ENCODE peak calls at places on chromosome 14, in ten cellular contexts. A is EL, F is A549, N is astrocyte of the spinal cord, Q is HCT116, I is Right ventricle myocardium superior, J is GOT3, H is Right ventricle myocardium inferior, T is colonic mucosa, Y is endodermal cell. P is an unnamed sample.

GRCh38 chr14:101000711-101001110 is 97.2 kb upstream of the RTL1 start:
- DNase-seq in A (no peak), F (no peak), N (no peak), Q (no peak), I (no peak), J (no peak), H (no peak), T (no peak), Y (no peak), P (peak; percentile 62)

GRCh38 chr14:75459099-75459741 is 31.4 kb downstream of the JDP2 start:
- DNase-seq in A (no peak), F (peak; percentile 19), N (no peak), Q (no peak), I (peak; percentile 75), J (no peak), H (no peak), T (peak; percentile 78), Y (peak; percentile 63), P (peak; percentile 77)

GRCh38 chr14:103442288-103442687 is 57.1 kb downstream of the MARK3 start:
- DNase-seq in A (peak; percentile 27), F (no peak), N (no peak), Q (no peak), I (no peak), J (no peak), H (no peak), T (no peak), Y (no peak), P (no peak)

GRCh38 chr14:97706814-97707213 is 909.6 kb downstream of the VRK1 start:
- DNase-seq in A (no peak), F (no peak), N (no peak), Q (no peak), I (no peak), J (no peak), H (no peak), T (no peak), Y (no peak), P (no peak)

GRCh38 chr14:69652942-69653680 is 41.7 kb downstream of the SUSD6 start:
- DNase-seq in A (no peak), F (no peak), N (no peak), Q (no peak), I (no peak), J (no peak), H (no peak), T (peak; percentile 58), Y (no peak), P (no peak)

GRCh38 chr14:53979747-53980642 is 23.4 kb upstream of the BMP4 start:
- DNase-seq in A (peak; percentile 94), F (peak; percentile 27), N (peak; percentile 77), Q (no peak), I (peak; percentile 59), J (no peak), H (no peak), T (no peak), Y (peak; percentile 82), P (peak; percentile 93)

GRCh38 chr14:34536951-34537676 is 2.4 kb downstream of the EAPP start:
- DNase-seq in A (peak; percentile 72), F (no peak), N (peak; percentile 62), Q (no peak), I (no peak), J (no peak), H (no peak), T (no peak), Y (no peak), P (peak; percentile 91)

GRCh38 chr14:67240168-67240932 is 885 bp upstream of the PALS1 start:
- DNase-seq in A (peak; percentile 68), F (peak; percentile 68), N (peak; percentile 21), Q (no peak), I (peak; percentile 73), J (no peak), H (peak; percentile 80), T (peak; percentile 84), Y (peak; percentile 73), P (peak; percentile 37)

GRCh38 chr14:65252471-65253255 is 150.3 kb upstream of the MAX start:
- DNase-seq in A (no peak), F (no peak), N (no peak), Q (no peak), I (no peak), J (no peak), H (no peak), T (no peak), Y (no peak), P (no peak)

GRCh38 chr14:98137626-98138025 is 1134.4 kb downstream of the BCL11B start:
- DNase-seq in A (no peak), F (no peak), N (no peak), Q (no peak), I (no peak), J (no peak), H (no peak), T (no peak), Y (no peak), P (peak; percentile 38)

GRCh38 chr14:77965919-77966435 is 166.1 kb downstream of the ADCK1 start:
- DNase-seq in A (peak; percentile 32), F (peak; percentile 42), N (peak; percentile 31), Q (no peak), I (no peak), J (no peak), H (no peak), T (no peak), Y (peak; percentile 78), P (peak; percentile 93)

GRCh38 chr14:52834440-52834842 is 43.0 kb upstream of the GNPNAT1 start:
- DNase-seq in A (peak; percentile 95), F (peak; percentile 68), N (peak; percentile 87), Q (no peak), I (no peak), J (no peak), H (no peak), T (no peak), Y (no peak), P (no peak)

GRCh38 chr14:101065696-101066694 is 162.5 kb upstream of the RTL1 start:
- DNase-seq in A (no peak), F (no peak), N (no peak), Q (no peak), I (peak; percentile 26), J (no peak), H (no peak), T (no peak), Y (peak; percentile 20), P (no peak)

GRCh38 chr14:34649344-34649743 is 19.4 kb upstream of the SNX6 start:
- DNase-seq in A (peak; percentile 97), F (peak; percentile 25), N (peak; percentile 92), Q (no peak), I (no peak), J (no peak), H (no peak), T (no peak), Y (no peak), P (peak; percentile 76)